ENCODE peak calls at places on chromosomes 6 and 20, in ten cellular contexts. O is Calu3; Z is globus pallidus; V is colonic mucosa; X is endothelial cell of umbilical vein; E is midbrain; N is activated CD4-positive, alpha-beta T cell treated with anti-CD3 and anti-CD28 coated beads, Interleukin-2, amount 10 ng/mL, durations not matched to agents 7 days and 5 days; L is stimulated activated CD4-positive, alpha-beta T cell treated with anti-CD3 and anti-CD28 coated beads, Interleukin-15, amount 100 ng/mL, for 1 hour; B is NCI-H748 treated with DMSO at 0.1 percent for 48 hours; Q is OCI-LY7. A is an unnamed sample.
A peak's percentile ranks its signal among the peaks of the same experiment; 100 is the strongest.

GRCh38 chr6:122789078-122789861 is at the start of gene SMPDL3A:
- DNase-seq in O (peak; percentile 80), Z (peak; percentile 82), V (peak; percentile 88), X (peak; percentile 77), E (peak; percentile 91), N (peak; percentile 15), L (no peak), B (peak; percentile 79), Q (no peak), A (peak; percentile 79)

GRCh38 chr20:33702861-33703260 is 16.7 kb upstream of the E2F1 start:
- DNase-seq in O (no peak), Z (no peak), V (no peak), X (no peak), E (no peak), N (no peak), L (no peak), B (no peak), Q (no peak), A (peak; percentile 63)

GRCh38 chr6:43113431-43114260 is 37.5 kb downstream of the PTK7 start:
- DNase-seq in O (no peak), Z (no peak), V (no peak), X (no peak), E (no peak), N (no peak), L (no peak), B (peak; percentile 21), Q (no peak), A (no peak)

GRCh38 chr6:40552926-40553325 is 34.2 kb downstream of the LRFN2 start:
- DNase-seq in O (no peak), Z (no peak), V (no peak), X (no peak), E (no peak), N (no peak), L (no peak), B (no peak), Q (no peak), A (no peak)

GRCh38 chr20:41181567-41181966 is 44.2 kb downstream of the PLCG1 start:
- DNase-seq in O (no peak), Z (no peak), V (no peak), X (no peak), E (no peak), N (no peak), L (no peak), B (no peak), Q (no peak), A (peak; percentile 3)

GRCh38 chr6:2396856-2397640 is 151.6 kb upstream of the GMDS start:
- DNase-seq in O (no peak), Z (peak; percentile 20), V (no peak), X (no peak), E (peak; percentile 5), N (no peak), L (no peak), B (no peak), Q (no peak), A (peak; percentile 14)

GRCh38 chr6:100986921-100987320 is 105.8 kb upstream of the ASCC3 start:
- DNase-seq in O (no peak), Z (no peak), V (no peak), X (no peak), E (no peak), N (no peak), L (no peak), B (no peak), Q (no peak), A (no peak)

GRCh38 chr6:7157752-7158616 is 50.2 kb downstream of the RREB1 start:
- DNase-seq in O (no peak), Z (no peak), V (no peak), X (no peak), E (no peak), N (no peak), L (no peak), B (no peak), Q (no peak), A (no peak)

GRCh38 chr20:63475209-63475608 is 2.8 kb upstream of the KCNQ2 start:
- DNase-seq in O (no peak), Z (no peak), V (no peak), X (no peak), E (no peak), N (peak; percentile 20), L (no peak), B (no peak), Q (no peak), A (no peak)

GRCh38 chr6:28251648-28252506 is at the start of gene ZKSCAN4:
- DNase-seq in O (peak; percentile 84), Z (peak; percentile 79), V (peak; percentile 87), X (peak; percentile 83), E (peak; percentile 86), N (peak; percentile 84), L (peak; percentile 57), B (peak; percentile 79), Q (peak; percentile 92), A (peak; percentile 89)

GRCh38 chr6:48069280-48069679 is 41.7 kb downstream of the PTCHD4 start:
- DNase-seq in O (no peak), Z (no peak), V (no peak), X (no peak), E (no peak), N (no peak), L (no peak), B (peak; percentile 44), Q (no peak), A (peak; percentile 7)

GRCh38 chr6:127768223-127768622 is 132.6 kb downstream of the THEMIS start:
- DNase-seq in O (no peak), Z (no peak), V (no peak), X (no peak), E (no peak), N (no peak), L (no peak), B (no peak), Q (no peak), A (no peak)

GRCh38 chr6:11460001-11460668 is 77.4 kb upstream of the TMEM170B start:
- DNase-seq in O (peak; percentile 2), Z (no peak), V (peak; percentile 44), X (peak; percentile 21), E (no peak), N (no peak), L (no peak), B (no peak), Q (peak; percentile 56), A (no peak)

GRCh38 chr20:38168791-38169589 is 3.9 kb upstream of the TGM2 start:
- DNase-seq in O (no peak), Z (no peak), V (no peak), X (peak; percentile 33), E (no peak), N (no peak), L (no peak), B (no peak), Q (no peak), A (peak; percentile 5)

GRCh38 chr6:36610576-36611336 is 16.6 kb downstream of the SRSF3 start:
- DNase-seq in O (no peak), Z (no peak), V (no peak), X (no peak), E (no peak), N (no peak), L (no peak), B (no peak), Q (no peak), A (no peak)

GRCh38 chr6:123393333-123393732 is 243.4 kb downstream of the TRDN start:
- DNase-seq in O (no peak), Z (no peak), V (no peak), X (peak; percentile 12), E (no peak), N (no peak), L (no peak), B (peak; percentile 82), Q (peak; percentile 2), A (peak; percentile 8)

GRCh38 chr6:129351807-129352206 is 358.2 kb downstream of the ARHGAP18 start:
- DNase-seq in O (no peak), Z (no peak), V (no peak), X (peak; percentile 24), E (no peak), N (no peak), L (no peak), B (no peak), Q (no peak), A (no peak)

GRCh38 chr6:169592558-169592957 is 109.3 kb downstream of the WDR27 start:
- DNase-seq in O (no peak), Z (no peak), V (no peak), X (no peak), E (no peak), N (no peak), L (no peak), B (no peak), Q (no peak), A (no peak)

GRCh38 chr20:63064745-63065711 is 58.3 kb upstream of the BHLHE23 start:
- DNase-seq in O (no peak), Z (no peak), V (no peak), X (no peak), E (no peak), N (no peak), L (no peak), B (no peak), Q (no peak), A (no peak)

GRCh38 chr6:19691465-19692167 is 145.6 kb upstream of the ID4 start:
- DNase-seq in O (no peak), Z (peak; percentile 40), V (no peak), X (no peak), E (peak; percentile 45), N (no peak), L (no peak), B (no peak), Q (no peak), A (peak; percentile 69)

GRCh38 chr6:158041370-158041769 is 59.7 kb downstream of the SYNJ2 start:
- DNase-seq in O (no peak), Z (peak; percentile 71), V (no peak), X (peak; percentile 53), E (no peak), N (no peak), L (no peak), B (no peak), Q (no peak), A (no peak)

GRCh38 chr6:5663739-5664138 is 343.0 kb downstream of the NRN1 start:
- DNase-seq in O (no peak), Z (no peak), V (no peak), X (no peak), E (no peak), N (no peak), L (no peak), B (no peak), Q (no peak), A (no peak)

GRCh38 chr6:3825851-3826581 is 23.2 kb upstream of the FAM50B start:
- DNase-seq in O (peak; percentile 86), Z (peak; percentile 66), V (peak; percentile 65), X (peak; percentile 100), E (peak; percentile 62), N (no peak), L (no peak), B (no peak), Q (no peak), A (peak; percentile 74)

A was measured in Ammon's horn.